ENCODE peak calls at places on chromosome 4, in five cellular contexts. Z is fibroblast of pulmonary artery, M is fibroblast of mammary gland, U is endodermal cell, T is cardiac fibroblast. V is an unnamed sample.

GRCh38 chr4:182307746-182308145 is 64.5 kb downstream of the TENM3 start:
- DNase-seq in Z (peak; percentile 86), M (peak; percentile 94), U (no peak), T (peak; percentile 53), V (peak; percentile 98)

GRCh38 chr4:40897557-40898203 is 147.9 kb downstream of the NSUN7 start:
- DNase-seq in Z (peak; percentile 64), M (peak; percentile 60), U (peak; percentile 92), T (peak; percentile 65), V (peak; percentile 23)

GRCh38 chr4:147286846-147287587 is 193.9 kb upstream of the EDNRA start:
- DNase-seq in Z (no peak), M (no peak), U (no peak), T (peak; percentile 9), V (peak; percentile 46)

GRCh38 chr4:5217411-5217810 is 166.1 kb downstream of the STK32B start:
- DNase-seq in Z (no peak), M (no peak), U (no peak), T (no peak), V (no peak)

GRCh38 chr4:84966382-84967291 is at the start of gene WDFY3:
- DNase-seq in Z (peak; percentile 93), M (peak; percentile 91), U (peak; percentile 93), T (peak; percentile 91), V (peak; percentile 89)

GRCh38 chr4:110532901-110533589 is 57.1 kb downstream of the ENPEP start:
- DNase-seq in Z (no peak), M (no peak), U (no peak), T (no peak), V (no peak)

GRCh38 chr4:66556651-66557278 is 886.5 kb upstream of the EPHA5 start:
- DNase-seq in Z (no peak), M (no peak), U (no peak), T (peak; percentile 22), V (no peak)

GRCh38 chr4:174434455-174434854 is 87.8 kb downstream of the HPGD start:
- DNase-seq in Z (no peak), M (no peak), U (peak; percentile 47), T (no peak), V (no peak)

GRCh38 chr4:8597319-8597718 is 4.8 kb downstream of the CPZ start:
- DNase-seq in Z (no peak), M (no peak), U (no peak), T (no peak), V (no peak)

GRCh38 chr4:40502936-40503335 is 126.7 kb downstream of the RBM47 start:
- DNase-seq in Z (no peak), M (no peak), U (no peak), T (peak; percentile 39), V (no peak)

GRCh38 chr4:184400375-184400870 is 73.9 kb downstream of the IRF2 start:
- DNase-seq in Z (peak; percentile 97), M (peak; percentile 96), U (no peak), T (peak; percentile 99), V (peak; percentile 92)

GRCh38 chr4:5843573-5844239 is 49.2 kb downstream of the CRMP1 start:
- DNase-seq in Z (no peak), M (no peak), U (no peak), T (no peak), V (no peak)

GRCh38 chr4:176066757-176067156 is 1.1 kb downstream of the WDR17 start:
- DNase-seq in Z (no peak), M (no peak), U (no peak), T (no peak), V (no peak)

GRCh38 chr4:123995939-123996338 is 599.3 kb downstream of the SPRY1 start:
- DNase-seq in Z (peak; percentile 78), M (peak; percentile 93), U (no peak), T (peak; percentile 86), V (peak; percentile 68)

GRCh38 chr4:105092356-105092755 is 54.3 kb upstream of the TET2 start:
- DNase-seq in Z (peak; percentile 95), M (peak; percentile 95), U (no peak), T (peak; percentile 93), V (peak; percentile 81)

GRCh38 chr4:163679189-163679588 is 184.7 kb downstream of the TMA16 start:
- DNase-seq in Z (no peak), M (peak; percentile 39), U (no peak), T (peak; percentile 13), V (no peak)

GRCh38 chr4:139689093-139689722 is 23.6 kb downstream of the MGST2 start:
- DNase-seq in Z (no peak), M (peak; percentile 11), U (no peak), T (peak; percentile 5), V (no peak)

GRCh38 chr4:121212801-121213200 is 48.7 kb upstream of the TNIP3 start:
- DNase-seq in Z (no peak), M (no peak), U (no peak), T (no peak), V (no peak)

GRCh38 chr4:77196866-77197265 is 39.9 kb downstream of the CCNG2 start:
- DNase-seq in Z (no peak), M (no peak), U (no peak), T (no peak), V (no peak)

GRCh38 chr4:84263415-84263814 is 235.7 kb downstream of the NKX6-1 start:
- DNase-seq in Z (no peak), M (no peak), U (no peak), T (no peak), V (no peak)

GRCh38 chr4:122293374-122294365 is 85.1 kb upstream of the ADAD1 start:
- DNase-seq in Z (no peak), M (no peak), U (peak; percentile 47), T (no peak), V (no peak)

GRCh38 chr4:73832651-73833237 is 3.7 kb upstream of the CXCL6 start:
- DNase-seq in Z (no peak), M (peak; percentile 68), U (no peak), T (peak; percentile 56), V (peak; percentile 83)

GRCh38 chr4:108224628-108225053 is 55.9 kb upstream of the LEF1 start:
- DNase-seq in Z (peak; percentile 14), M (peak; percentile 58), U (peak; percentile 59), T (peak; percentile 7), V (no peak)

GRCh38 chr4:128385683-128386304 is 98.2 kb upstream of the PGRMC2 start:
- DNase-seq in Z (peak; percentile 51), M (peak; percentile 75), U (no peak), T (peak; percentile 55), V (peak; percentile 82)
- TF ChIP-seq CTCF in Z (peak; percentile 16), M (peak; percentile 46), U (peak; percentile 62), T (no peak), V (peak; percentile 41)

DNA sequence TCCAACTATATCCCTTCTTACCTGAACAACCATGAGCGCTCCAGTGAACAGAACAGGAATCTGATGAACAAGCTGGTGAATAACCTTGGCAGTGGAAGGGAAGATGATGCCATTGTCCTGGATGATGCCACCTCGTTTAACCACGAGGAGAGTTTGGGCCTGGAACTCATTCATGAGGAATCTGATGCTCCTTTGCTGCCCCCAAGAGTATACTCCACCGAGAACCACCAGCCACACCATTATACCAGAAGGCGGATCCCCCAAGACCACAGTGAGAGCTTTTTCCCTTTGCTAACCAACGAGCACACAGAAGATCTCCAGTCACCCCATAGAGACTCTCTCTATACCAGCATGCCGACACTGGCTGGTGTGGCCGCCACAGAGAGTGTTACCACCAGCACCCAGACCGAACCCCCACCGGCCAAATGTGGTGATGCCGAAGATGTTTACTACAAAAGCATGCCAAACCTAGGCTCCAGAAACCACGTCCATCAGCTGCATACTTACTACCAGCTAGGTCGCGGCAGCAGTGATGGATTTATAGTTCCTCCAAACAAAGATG is 870.2 kb downstream of the ADGRL3 start:
- DNase-seq in Z (no peak), M (no peak), U (no peak), T (no peak), V (no peak)
- H3K4me3 ChIP-seq in Z (no peak overlapping the region), M (no peak overlapping the region), U (no peak overlapping the region), T (no peak overlapping the region), V (no peak overlapping the region)

DNA sequence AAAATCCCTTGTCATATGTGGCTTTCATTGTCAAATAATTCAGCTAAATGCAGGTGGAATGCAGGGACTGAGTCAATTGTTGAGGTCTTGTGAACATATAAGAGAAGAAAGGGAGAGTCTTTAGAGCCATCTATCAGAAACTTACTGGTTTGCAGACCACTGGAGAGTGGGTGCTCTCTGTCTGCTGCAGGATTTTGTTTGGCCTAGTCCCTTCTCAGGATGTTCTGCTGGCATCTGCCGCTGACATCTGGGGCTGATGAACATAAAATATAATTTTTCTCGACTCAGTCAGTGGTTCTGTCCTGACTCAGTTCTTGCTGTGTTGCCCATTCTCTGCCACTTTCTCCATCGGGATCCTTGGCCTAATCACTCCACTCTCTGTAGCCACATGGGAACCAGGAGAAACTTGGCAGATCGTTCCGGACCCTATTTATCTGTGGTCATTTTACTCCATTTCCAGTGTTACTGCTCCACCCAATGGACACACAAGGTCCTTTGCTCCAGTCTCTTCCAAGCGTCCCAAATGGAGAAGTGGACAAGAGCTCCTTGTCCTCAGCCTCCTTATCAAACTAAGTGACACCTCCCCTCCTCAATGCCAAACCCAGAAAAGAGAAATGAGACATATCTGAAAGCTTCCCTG is 436.2 kb downstream of the FAT4 start:
- DNase-seq in Z (peak; percentile 85), M (peak; percentile 76), U (peak; percentile 76), T (peak; percentile 75), V (no peak)
- TF ChIP-seq CTCF in Z (peak; percentile 65), M (peak; percentile 44), U (peak; percentile 71), T (peak; percentile 46), V (peak; percentile 19)

GRCh38 chr4:146621-147020 is 22.3 kb downstream of the ZNF718 start:
- DNase-seq in Z (no peak), M (no peak), U (no peak), T (no peak), V (no peak)
- H3K4me3 ChIP-seq in Z (no peak overlapping the region), M (no peak overlapping the region), U (peak overlapping the region; percentile 65), T (no peak overlapping the region), V (no peak overlapping the region)

DNA sequence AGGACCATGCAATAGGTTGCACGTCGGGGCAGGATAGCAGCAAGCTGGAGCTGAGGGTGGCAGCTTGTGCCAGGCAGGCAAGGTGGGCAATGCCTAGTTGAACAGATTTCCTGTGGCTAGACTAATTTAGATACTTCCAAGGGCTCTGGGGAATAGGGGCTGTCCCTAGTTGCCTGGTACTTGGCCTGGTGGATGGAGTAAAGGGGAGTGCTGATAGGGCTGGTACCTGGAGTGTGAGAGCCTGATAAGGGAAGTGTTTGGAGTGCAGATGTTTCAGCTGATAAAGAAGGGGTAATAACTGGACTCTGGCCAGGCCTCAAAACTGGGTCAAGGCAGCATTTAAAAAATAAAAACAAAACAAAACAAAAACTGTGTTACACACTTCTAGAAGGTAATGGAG is 665.5 kb downstream of the CCSER1 start:
- DNase-seq in Z (no peak), M (no peak), U (no peak), T (no peak), V (no peak)
- TF ChIP-seq CTCF in Z (no peak), M (no peak), U (no peak), T (no peak), V (no peak)

DNA sequence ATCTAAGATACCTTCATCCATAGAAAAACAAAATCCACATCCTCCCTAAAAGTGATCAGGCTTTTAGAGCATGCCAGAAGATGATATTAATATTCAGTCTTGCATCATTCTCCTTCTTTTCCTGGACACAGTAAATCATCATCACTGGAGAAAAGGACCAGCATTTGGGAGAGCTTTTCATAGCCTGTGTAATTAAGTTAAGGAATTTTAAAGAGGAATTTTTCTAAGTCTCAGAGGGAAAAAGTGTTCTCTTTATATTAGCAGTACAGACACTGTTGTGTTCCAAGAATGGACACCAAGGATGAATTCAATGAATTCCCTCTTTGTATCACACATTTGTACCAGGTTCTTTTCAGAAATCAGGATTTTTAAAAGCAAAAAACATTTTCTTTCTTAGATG is 665 bp downstream of the SCRG1 start:
- DNase-seq in Z (no peak), M (no peak), U (no peak), T (peak; percentile 16), V (no peak)
- H3K4me3 ChIP-seq in Z (no peak overlapping the region), M (no peak overlapping the region), U (no peak overlapping the region), T (no peak overlapping the region), V (no peak overlapping the region)

GRCh38 chr4:62644372-62644771 is 1444.2 kb downstream of the ADGRL3 start:
- DNase-seq in Z (peak; percentile 67), M (peak; percentile 1), U (peak; percentile 59), T (peak; percentile 62), V (peak; percentile 33)
- TF ChIP-seq CTCF in Z (peak; percentile 34), M (no peak), U (peak; percentile 83), T (peak; percentile 18), V (peak; percentile 54)

V was measured in mammary epithelial cell.